ENCODE peak calls at places on chromosomes 11 and 22, in ten cellular contexts. G is HT1080, W is small intestine, D is posterior vena cava, L is fibroblast of the conjunctiva, Q is NCI-H2107, X is germinal center, K is glutamatergic neuron, T is Calu3, I is AG08396. S is an unnamed sample.

GRCh38 chr22:21762712-21763581 is 27.4 kb upstream of the YPEL1 start:
- DNase-seq in I (no peak), L (no peak), T (no peak), D (peak; percentile 56), W (peak; percentile 45), G (no peak), X (no peak), K (no peak), Q (no peak), S (no peak)

GRCh38 chr22:19821523-19822300 is 33.0 kb downstream of the GNB1L start:
- DNase-seq in W (no peak), T (no peak), X (no peak), Q (no peak), K (no peak), D (peak; percentile 72), L (no peak), I (no peak), G (no peak), S (no peak)

GRCh38 chr22:46425011-46425410 is 89.5 kb downstream of the TRMU start:
- DNase-seq in W (no peak), L (no peak), X (no peak), D (no peak), T (peak; percentile 8), I (peak; percentile 71), Q (no peak), K (no peak), G (peak; percentile 48), S (no peak)

GRCh38 chr22:22865311-22866072 is 22.1 kb upstream of the IGLL5 start:
- DNase-seq in I (no peak), X (peak; percentile 65), L (no peak), K (no peak), T (no peak), Q (no peak), W (peak; percentile 7), D (no peak), G (no peak), S (no peak)

GRCh38 chr11:64897381-64898075 is 19.1 kb upstream of the EHD1 start:
- DNase-seq in X (no peak), T (no peak), D (no peak), K (no peak), G (no peak), W (no peak), I (no peak), Q (no peak), L (no peak), S (peak; percentile 65)

GRCh38 chr11:125192194-125192593 is 27.6 kb downstream of the PKNOX2 start:
- DNase-seq in X (no peak), D (no peak), T (no peak), W (no peak), Q (no peak), G (no peak), I (no peak), K (no peak), L (no peak), S (no peak)

GRCh38 chr11:27124514-27125264 is 84.1 kb downstream of the BBOX1 start:
- DNase-seq in Q (no peak), L (peak; percentile 31), D (no peak), T (no peak), X (no peak), W (no peak), K (no peak), G (no peak), I (no peak), S (no peak)

GRCh38 chr22:29524440-29525191 is 28.9 kb downstream of the THOC5 start:
- DNase-seq in W (no peak), Q (no peak), X (peak; percentile 41), L (no peak), K (peak; percentile 41), I (peak; percentile 33), T (peak; percentile 64), D (no peak), G (peak; percentile 48), S (no peak)

GRCh38 chr11:130383363-130384168 is 44.8 kb downstream of the ADAMTS8 start:
- DNase-seq in G (peak; percentile 95), D (no peak), Q (no peak), T (peak; percentile 14), X (no peak), I (peak; percentile 64), L (peak; percentile 79), K (no peak), W (no peak), S (no peak)

GRCh38 chr22:32286290-32286840 is 31.2 kb upstream of the SLC5A4 start:
- DNase-seq in X (no peak), T (no peak), D (no peak), W (no peak), L (no peak), K (no peak), I (no peak), G (no peak), Q (no peak), S (no peak)

GRCh38 chr11:40328890-40329617 is 1130.4 kb downstream of the LRRC4C start:
- DNase-seq in T (peak; percentile 26), Q (no peak), L (peak; percentile 99), K (no peak), G (peak; percentile 99), D (no peak), I (peak; percentile 87), W (peak; percentile 39), X (no peak), S (peak; percentile 49)

GRCh38 chr11:130771708-130772107 is 144.6 kb downstream of the SNX19 start:
- DNase-seq in W (no peak), T (no peak), Q (no peak), D (no peak), X (no peak), G (no peak), K (no peak), I (peak; percentile 13), L (peak; percentile 78), S (no peak)

GRCh38 chr22:34841911-34842310 is 224.0 kb upstream of the ISX start:
- DNase-seq in T (no peak), X (no peak), L (no peak), G (no peak), I (no peak), D (no peak), K (no peak), Q (no peak), W (no peak), S (no peak)

GRCh38 chr11:70415642-70416395 is 17.5 kb downstream of the CTTN start:
- DNase-seq in I (no peak), Q (no peak), D (no peak), W (no peak), X (no peak), L (peak; percentile 63), G (no peak), T (no peak), K (no peak), S (no peak)

GRCh38 chr22:42180349-42180842 is 49.8 kb upstream of the CYP2D6 start:
- DNase-seq in D (no peak), I (no peak), L (no peak), G (no peak), Q (peak; percentile 60), T (no peak), K (no peak), X (no peak), W (peak; percentile 42), S (no peak)

GRCh38 chr11:20353829-20354434 is 9.6 kb upstream of the HTATIP2 start:
- DNase-seq in W (peak; percentile 51), G (peak; percentile 31), K (peak; percentile 56), Q (no peak), D (no peak), X (peak; percentile 26), I (peak; percentile 53), L (peak; percentile 30), T (peak; percentile 52), S (no peak)

GRCh38 chr11:111719379-111719778 is 46.8 kb downstream of the PPP2R1B start:
- DNase-seq in K (no peak), G (peak; percentile 32), L (no peak), T (no peak), I (peak; percentile 38), X (no peak), D (no peak), W (no peak), Q (no peak), S (no peak)

S was measured in kidney.